ENCODE peak calls at places on chromosomes 16 and 17, in seven cellular contexts. H, Q, A, W, X, I and C are unnamed samples.

GRCh38 chr17:66726371-66726770 is 108.5 kb upstream of the CACNG5 start:
- DNase-seq in H (no peak), Q (no peak), A (no peak), W (no peak), X (no peak), I (no peak), C (no peak)

GRCh38 chr17:73342057-73342522 is 30.3 kb upstream of the CDC42EP4 start:
- DNase-seq in H (no peak), Q (peak; percentile 69), A (peak; percentile 65), W (no peak), X (peak; percentile 64), I (peak; percentile 86), C (no peak)

GRCh38 chr16:4064950-4065352 is 51.3 kb downstream of the ADCY9 start:
- DNase-seq in H (no peak), Q (no peak), A (no peak), W (no peak), X (no peak), I (no peak), C (no peak)

GRCh38 chr16:2490190-2491105 is 15.5 kb downstream of the TBC1D24 start:
- DNase-seq in H (no peak), Q (no peak), A (no peak), W (no peak), X (no peak), I (no peak), C (no peak)

GRCh38 chr16:85028638-85029412 is 1.2 kb downstream of the KIAA0513 start:
- DNase-seq in H (no peak), Q (no peak), A (peak; percentile 80), W (no peak), X (peak; percentile 67), I (peak; percentile 84), C (no peak)

GRCh38 chr17:72594248-72594647 is 473.4 kb downstream of the SOX9 start:
- DNase-seq in H (no peak), Q (no peak), A (no peak), W (no peak), X (no peak), I (no peak), C (no peak)

GRCh38 chr16:72877374-72878028 is 170.4 kb downstream of the ZFHX3 start:
- DNase-seq in H (no peak), Q (no peak), A (no peak), W (no peak), X (no peak), I (peak; percentile 80), C (no peak)

GRCh38 chr17:79835953-79836951 is 3.0 kb downstream of the CBX4 start:
- DNase-seq in H (no peak), Q (no peak), A (peak; percentile 87), W (peak; percentile 86), X (peak; percentile 71), I (no peak), C (no peak)

DNA sequence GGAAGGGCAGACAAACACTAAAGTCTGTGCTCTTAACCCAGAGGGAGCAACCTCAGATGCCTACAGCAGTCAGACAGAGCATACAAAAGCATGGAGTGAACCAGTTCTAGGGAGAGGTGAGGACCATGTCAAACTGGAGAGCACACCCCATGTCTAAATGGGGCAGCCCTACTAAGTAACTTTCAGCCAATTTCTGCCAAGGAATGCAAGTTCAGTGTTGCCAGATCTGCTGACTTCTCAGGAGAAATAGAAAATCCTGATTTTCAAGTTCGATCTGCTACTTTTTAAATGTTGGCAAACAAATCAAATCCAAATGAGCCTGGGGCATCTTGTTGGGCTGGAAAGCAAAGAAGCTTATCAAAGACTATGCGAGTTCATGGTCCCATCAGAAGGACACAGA is 17.5 kb upstream of the SCNN1B start:
- DNase-seq in H (no peak), Q (no peak), A (no peak), W (no peak), X (peak; percentile 27), I (no peak), C (no peak)
- H3K27ac ChIP-seq in H (no peak overlapping the region), Q (no peak overlapping the region), A (no peak overlapping the region), W (no peak overlapping the region), X (no peak overlapping the region), I (no peak overlapping the region), C (no peak overlapping the region)

GRCh38 chr17:19016881-19017280 is 12.3 kb upstream of the FAM83G start:
- DNase-seq in H (no peak), Q (no peak), A (no peak), W (no peak), X (no peak), I (no peak), C (no peak)
- TF ChIP-seq POLR2AphosphoS5 in H (no peak), Q (no peak), A (no peak), W (no peak), X (no peak), I (no peak), C (no peak)

GRCh38 chr17:6255331-6255730 is 179.6 kb downstream of the AIPL1 start:
- DNase-seq in H (no peak), Q (no peak), A (no peak), W (no peak), X (no peak), I (no peak), C (no peak)

GRCh38 chr17:6257339-6257738 is 177.6 kb downstream of the AIPL1 start:
- DNase-seq in H (no peak), Q (no peak), A (no peak), W (no peak), X (no peak), I (peak; percentile 88), C (no peak)

GRCh38 chr17:6249747-6250146 is 179.6 kb downstream of the WSCD1 start:
- DNase-seq in H (no peak), Q (no peak), A (no peak), W (no peak), X (no peak), I (no peak), C (no peak)

GRCh38 chr17:6259899-6260298 is 175.0 kb downstream of the AIPL1 start:
- DNase-seq in H (no peak), Q (no peak), A (no peak), W (no peak), X (no peak), I (no peak), C (no peak)

GRCh38 chr17:6254036-6254435 is 180.9 kb downstream of the AIPL1 start:
- DNase-seq in H (no peak), Q (no peak), A (no peak), W (no peak), X (no peak), I (peak; percentile 74), C (no peak)
- H3K27ac ChIP-seq in H (no peak overlapping the region), Q (no peak overlapping the region), A (no peak overlapping the region), W (no peak overlapping the region), X (no peak overlapping the region), I (peak overlapping the region; percentile 49), C (no peak overlapping the region)

DNA sequence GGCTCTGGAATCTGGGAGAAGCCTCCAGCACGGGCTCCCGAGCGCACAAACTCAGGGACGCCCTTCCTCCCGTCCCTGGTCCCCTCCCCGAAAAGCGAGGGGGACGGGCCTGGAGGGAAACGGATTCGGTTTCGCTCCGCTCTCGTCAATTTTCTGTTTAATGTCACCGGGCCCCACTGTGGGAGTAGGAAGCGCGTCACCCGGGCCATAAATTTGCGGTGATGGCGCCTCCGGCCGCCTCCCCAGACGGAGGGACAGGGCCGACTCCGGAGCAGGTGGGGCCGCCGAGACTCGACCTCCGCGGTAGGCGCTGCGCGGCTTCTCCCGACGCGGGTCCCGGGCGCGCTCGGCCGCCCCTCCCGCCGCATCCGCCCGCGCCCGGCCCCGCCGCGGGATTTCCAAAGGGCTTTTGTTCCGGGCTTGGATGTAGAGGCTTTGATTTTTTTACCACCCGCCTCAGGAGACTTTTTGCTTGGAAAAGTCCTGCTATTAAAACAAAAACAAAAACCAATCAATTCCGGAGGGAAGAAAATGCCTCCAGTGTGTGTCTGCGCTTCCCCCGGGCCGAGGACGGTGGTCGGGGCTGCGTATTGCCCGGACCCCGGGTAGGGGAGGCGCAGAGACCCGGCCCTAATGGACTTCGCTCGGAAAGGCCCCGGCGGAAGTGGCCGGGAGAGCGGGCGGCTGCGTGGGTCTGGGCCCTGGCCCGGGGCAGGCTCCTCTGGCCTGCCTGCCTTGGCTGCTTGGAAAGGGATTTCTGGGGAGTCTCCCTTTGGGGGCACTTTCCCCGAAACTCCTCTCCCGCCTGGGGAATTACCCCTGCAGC is 7.8 kb upstream of the BAHCC1 start:
- DNase-seq in H (no peak), Q (peak; percentile 75), A (peak; percentile 76), W (peak; percentile 71), X (peak; percentile 51), I (peak; percentile 44), C (no peak)
- TF ChIP-seq POLR2AphosphoS5 in H (no peak), Q (no peak), A (peak; percentile 63), W (no peak), X (peak; percentile 49), I (no peak), C (peak; percentile 54)

GRCh38 chr17:74971842-74972106 is 785 bp downstream of the HID1 start:
- DNase-seq in H (no peak), Q (no peak), A (no peak), W (no peak), X (no peak), I (no peak), C (no peak)
- H3K27ac ChIP-seq in H (no peak overlapping the region), Q (no peak overlapping the region), A (peak overlapping the region; percentile 60), W (no peak overlapping the region), X (peak overlapping the region; percentile 74), I (no peak overlapping the region), C (no peak overlapping the region)